ENCODE peak calls at places on chromosomes 3 and 15, in seven cellular contexts. One of them, this sample, is unnamed.

GRCh38 chr15:68650901-68651709 is 72.3 kb downstream of the CORO2B start:
- DNase-seq in IMR-90: no peak
- DNase-seq in H9: peak
- DNase-seq in neuronal stem cell: peak
- DNase-seq in mesenchymal stem cell: peak
- DNase-seq in H1: peak
- DNase-seq in mesendoderm: peak
- DNase-seq in this sample: peak

GRCh38 chr3:193831495-193832455 is 238.8 kb downstream of the OPA1 start:
- DNase-seq in IMR-90: no peak
- DNase-seq in H9: no peak
- DNase-seq in neuronal stem cell: no peak
- DNase-seq in mesenchymal stem cell: peak
- DNase-seq in H1: no peak
- DNase-seq in mesendoderm: no peak
- DNase-seq in this sample: no peak

GRCh38 chr3:32951410-32951811 is at the start of gene CCR4:
- DNase-seq in IMR-90: no peak
- DNase-seq in H9: no peak
- DNase-seq in neuronal stem cell: no peak
- DNase-seq in mesenchymal stem cell: no peak
- DNase-seq in H1: no peak
- DNase-seq in mesendoderm: no peak
- DNase-seq in this sample: no peak

GRCh38 chr15:69825941-69826817 is 271.5 kb downstream of the TLE3 start:
- DNase-seq in IMR-90: no peak
- DNase-seq in H9: no peak
- DNase-seq in neuronal stem cell: no peak
- DNase-seq in mesenchymal stem cell: peak
- DNase-seq in H1: no peak
- DNase-seq in mesendoderm: peak
- DNase-seq in this sample: no peak

GRCh38 chr15:47506543-47507090 is 210.7 kb upstream of the SEMA6D start:
- DNase-seq in IMR-90: no peak
- DNase-seq in H9: no peak
- DNase-seq in neuronal stem cell: no peak
- DNase-seq in mesenchymal stem cell: no peak
- DNase-seq in H1: no peak
- DNase-seq in mesendoderm: no peak
- DNase-seq in this sample: no peak

GRCh38 chr3:115658032-115658336 is 34.7 kb downstream of the GAP43 start:
- DNase-seq in IMR-90: no peak
- DNase-seq in H9: no peak
- DNase-seq in neuronal stem cell: no peak
- DNase-seq in mesenchymal stem cell: no peak
- DNase-seq in H1: no peak
- DNase-seq in mesendoderm: no peak
- DNase-seq in this sample: no peak

GRCh38 chr3:183554377-183554776 is 1.1 kb downstream of the KLHL6 start:
- DNase-seq in IMR-90: no peak
- DNase-seq in H9: no peak
- DNase-seq in neuronal stem cell: no peak
- DNase-seq in mesenchymal stem cell: no peak
- DNase-seq in H1: no peak
- DNase-seq in mesendoderm: peak
- DNase-seq in this sample: no peak

GRCh38 chr3:197012021-197012883 is 17.4 kb downstream of the MELTF start:
- DNase-seq in IMR-90: no peak
- DNase-seq in H9: no peak
- DNase-seq in neuronal stem cell: no peak
- DNase-seq in mesenchymal stem cell: no peak
- DNase-seq in H1: no peak
- DNase-seq in mesendoderm: no peak
- DNase-seq in this sample: no peak

GRCh38 chr15:71145648-71146047 is 30.4 kb downstream of the THSD4 start:
- DNase-seq in IMR-90: no peak
- DNase-seq in H9: no peak
- DNase-seq in neuronal stem cell: no peak
- DNase-seq in mesenchymal stem cell: no peak
- DNase-seq in H1: no peak
- DNase-seq in mesendoderm: no peak
- DNase-seq in this sample: no peak

GRCh38 chr3:100084100-100084806 is 30.0 kb downstream of the FILIP1L start:
- DNase-seq in IMR-90: no peak
- DNase-seq in H9: no peak
- DNase-seq in neuronal stem cell: no peak
- DNase-seq in mesenchymal stem cell: no peak
- DNase-seq in H1: no peak
- DNase-seq in mesendoderm: no peak
- DNase-seq in this sample: no peak

GRCh38 chr3:130711885-130712284 is 34.7 kb downstream of the PIK3R4 start:
- DNase-seq in IMR-90: peak
- DNase-seq in H9: no peak
- DNase-seq in neuronal stem cell: no peak
- DNase-seq in mesenchymal stem cell: no peak
- DNase-seq in H1: no peak
- DNase-seq in mesendoderm: no peak
- DNase-seq in this sample: no peak

GRCh38 chr15:75051711-75052110 is 28.3 kb downstream of the PPCDC start:
- DNase-seq in IMR-90: no peak
- DNase-seq in H9: no peak
- DNase-seq in neuronal stem cell: no peak
- DNase-seq in mesenchymal stem cell: no peak
- DNase-seq in H1: no peak
- DNase-seq in mesendoderm: no peak
- DNase-seq in this sample: no peak

GRCh38 chr3:43883729-43884396 is 193.1 kb downstream of the ABHD5 start:
- DNase-seq in IMR-90: no peak
- DNase-seq in H9: no peak
- DNase-seq in neuronal stem cell: no peak
- DNase-seq in mesenchymal stem cell: no peak
- DNase-seq in H1: no peak
- DNase-seq in mesendoderm: no peak
- DNase-seq in this sample: no peak

GRCh38 chr3:43016513-43016865 is 37.4 kb downstream of the GASK1A start:
- DNase-seq in IMR-90: no peak
- DNase-seq in H9: no peak
- DNase-seq in neuronal stem cell: no peak
- DNase-seq in mesenchymal stem cell: no peak
- DNase-seq in H1: no peak
- DNase-seq in mesendoderm: no peak
- DNase-seq in this sample: no peak

GRCh38 chr3:159928692-159929091 is 59.9 kb upstream of the IL12A start:
- DNase-seq in IMR-90: peak
- DNase-seq in H9: no peak
- DNase-seq in neuronal stem cell: no peak
- DNase-seq in mesenchymal stem cell: peak
- DNase-seq in H1: no peak
- DNase-seq in mesendoderm: peak
- DNase-seq in this sample: peak

GRCh38 chr15:83206971-83207621 is 527 bp downstream of the HDGFL3 start:
- DNase-seq in IMR-90: no peak
- DNase-seq in H9: peak
- DNase-seq in neuronal stem cell: peak
- DNase-seq in mesenchymal stem cell: peak
- DNase-seq in H1: no peak
- DNase-seq in mesendoderm: peak
- DNase-seq in this sample: peak

GRCh38 chr3:177438596-177439220 is 241.4 kb upstream of the TBL1XR1 start:
- DNase-seq in IMR-90: no peak
- DNase-seq in H9: no peak
- DNase-seq in neuronal stem cell: no peak
- DNase-seq in mesenchymal stem cell: no peak
- DNase-seq in H1: no peak
- DNase-seq in mesendoderm: no peak
- DNase-seq in this sample: no peak

GRCh38 chr15:48823237-48823636 is 12.4 kb upstream of the CEP152 start:
- DNase-seq in IMR-90: peak
- DNase-seq in H9: peak
- DNase-seq in neuronal stem cell: peak
- DNase-seq in mesenchymal stem cell: peak
- DNase-seq in H1: peak
- DNase-seq in mesendoderm: peak
- DNase-seq in this sample: no peak

GRCh38 chr3:124588036-124588435 is 142.2 kb upstream of the UMPS start:
- DNase-seq in IMR-90: no peak
- DNase-seq in H9: no peak
- DNase-seq in neuronal stem cell: no peak
- DNase-seq in mesenchymal stem cell: no peak
- DNase-seq in H1: no peak
- DNase-seq in mesendoderm: no peak
- DNase-seq in this sample: no peak

GRCh38 chr3:133301194-133301593 is 98.7 kb upstream of the BFSP2 start:
- DNase-seq in IMR-90: peak
- DNase-seq in H9: no peak
- DNase-seq in neuronal stem cell: no peak
- DNase-seq in mesenchymal stem cell: peak
- DNase-seq in H1: no peak
- DNase-seq in mesendoderm: no peak
- DNase-seq in this sample: peak

GRCh38 chr3:186669378-186670084 is 3.7 kb downstream of the HRG start:
- DNase-seq in IMR-90: no peak
- DNase-seq in H9: no peak
- DNase-seq in neuronal stem cell: no peak
- DNase-seq in mesenchymal stem cell: no peak
- DNase-seq in H1: no peak
- DNase-seq in mesendoderm: peak
- DNase-seq in this sample: peak

GRCh38 chr15:83472797-83473196 is 25.7 kb downstream of the SH3GL3 start:
- DNase-seq in IMR-90: no peak
- DNase-seq in H9: no peak
- DNase-seq in neuronal stem cell: no peak
- DNase-seq in mesenchymal stem cell: no peak
- DNase-seq in H1: no peak
- DNase-seq in mesendoderm: no peak
- DNase-seq in this sample: no peak

GRCh38 chr3:62445267-62445666 is 71.9 kb upstream of the FEZF2 start:
- DNase-seq in IMR-90: peak
- DNase-seq in H9: no peak
- DNase-seq in neuronal stem cell: no peak
- DNase-seq in mesenchymal stem cell: peak
- DNase-seq in H1: no peak
- DNase-seq in mesendoderm: peak
- DNase-seq in this sample: peak

GRCh38 chr3:187802928-187803259 is 57.6 kb upstream of the BCL6 start:
- DNase-seq in IMR-90: no peak
- DNase-seq in H9: no peak
- DNase-seq in neuronal stem cell: no peak
- DNase-seq in mesenchymal stem cell: no peak
- DNase-seq in H1: no peak
- DNase-seq in mesendoderm: no peak
- DNase-seq in this sample: no peak

DNA sequence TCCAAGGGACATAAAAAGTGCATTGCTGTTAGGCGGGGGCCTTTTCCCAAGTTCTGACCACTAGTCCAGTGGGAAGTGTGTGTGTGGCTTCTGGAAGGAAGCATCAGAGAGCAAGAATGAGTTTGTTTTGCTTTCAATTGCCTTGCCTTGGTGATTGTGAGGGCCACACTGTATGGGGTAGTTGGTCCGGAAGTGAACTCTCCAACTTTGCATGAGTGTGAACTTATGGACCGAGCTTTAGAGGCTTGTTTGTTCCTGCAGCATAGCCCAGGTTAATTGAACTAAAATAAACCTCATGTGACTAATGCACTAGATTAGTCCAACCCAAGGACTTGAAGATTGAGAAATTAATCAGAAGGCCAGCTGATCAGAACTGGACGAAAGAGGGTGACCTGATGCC is 171.7 kb downstream of the NR2F2 start:
- DNase-seq in IMR-90: no peak
- DNase-seq in H9: no peak
- DNase-seq in neuronal stem cell: no peak
- DNase-seq in mesenchymal stem cell: no peak
- DNase-seq in H1: no peak
- DNase-seq in mesendoderm: no peak
- DNase-seq in this sample: no peak
- H3K23ac ChIP-seq in IMR-90: no peak
- H3K23ac ChIP-seq in H9: no peak
- H3K23ac ChIP-seq in neuronal stem cell: no peak
- H3K23ac ChIP-seq in mesenchymal stem cell: no peak
- H3K23ac ChIP-seq in H1: no peak
- H3K23ac ChIP-seq in mesendoderm: no peak
- H3K23ac ChIP-seq in this sample: no peak

DNA sequence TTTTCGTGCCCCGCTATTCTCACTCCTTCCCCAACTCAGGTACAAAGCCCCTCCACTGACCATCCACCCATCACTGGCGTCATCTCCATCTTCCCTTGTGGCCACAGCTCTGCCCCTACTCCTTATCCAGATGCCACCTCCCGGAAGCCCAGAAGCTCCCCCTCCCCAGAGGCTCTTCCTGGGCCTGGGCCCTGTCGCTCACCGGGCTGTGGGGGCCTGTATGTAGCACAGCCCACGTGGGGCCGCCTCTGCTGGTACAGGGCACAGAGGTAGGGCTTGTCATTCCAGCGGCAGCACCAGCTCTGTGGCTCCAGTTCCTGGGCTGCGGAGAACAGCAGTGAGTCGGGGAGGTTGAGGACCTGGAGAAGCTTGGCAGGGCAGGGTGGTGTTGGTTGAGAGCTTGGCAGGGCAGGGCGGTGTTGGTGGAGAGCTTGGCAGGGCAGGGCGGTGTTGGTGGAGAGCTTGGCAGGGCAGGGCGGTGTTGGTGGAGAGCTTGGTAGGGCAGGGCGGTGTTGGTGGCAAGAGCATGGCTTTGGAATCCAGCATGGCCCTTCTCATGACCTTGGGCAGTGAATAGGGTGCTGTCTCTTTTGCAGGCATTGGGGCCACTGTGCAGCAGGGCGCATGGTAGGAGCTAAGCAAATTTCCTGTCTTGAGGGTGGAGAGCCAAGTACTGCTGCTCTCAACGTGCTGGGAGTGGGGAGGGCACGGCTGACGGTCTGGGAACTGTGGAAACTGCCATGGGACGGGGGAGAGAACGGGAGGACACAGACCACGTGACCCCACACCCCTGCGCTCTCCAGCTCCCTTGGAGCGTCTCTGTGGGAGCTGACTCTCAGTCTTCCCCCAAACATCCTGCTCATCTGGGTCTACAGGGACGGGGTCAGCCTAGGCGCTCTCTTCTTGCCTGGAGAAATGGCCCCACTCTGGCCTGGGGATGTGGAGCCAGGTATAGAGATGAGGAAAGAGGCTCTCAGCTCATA is 43.4 kb downstream of the MUC20 start:
- DNase-seq in IMR-90: no peak
- DNase-seq in H9: no peak
- DNase-seq in neuronal stem cell: no peak
- DNase-seq in mesenchymal stem cell: no peak
- DNase-seq in H1: no peak
- DNase-seq in mesendoderm: no peak
- DNase-seq in this sample: no peak
- H3K23ac ChIP-seq in IMR-90: no peak
- H3K23ac ChIP-seq in H9: no peak
- H3K23ac ChIP-seq in neuronal stem cell: no peak
- H3K23ac ChIP-seq in mesenchymal stem cell: no peak
- H3K23ac ChIP-seq in H1: no peak
- H3K23ac ChIP-seq in mesendoderm: no peak
- H3K23ac ChIP-seq in this sample: no peak

GRCh38 chr15:91192285-91193058 is 92.4 kb downstream of the SV2B start:
- DNase-seq in IMR-90: no peak
- DNase-seq in H9: no peak
- DNase-seq in neuronal stem cell: no peak
- DNase-seq in mesenchymal stem cell: no peak
- DNase-seq in H1: no peak
- DNase-seq in mesendoderm: no peak
- DNase-seq in this sample: no peak
- H3K23ac ChIP-seq in IMR-90: no peak
- H3K23ac ChIP-seq in H9: no peak
- H3K23ac ChIP-seq in neuronal stem cell: no peak
- H3K23ac ChIP-seq in mesenchymal stem cell: no peak
- H3K23ac ChIP-seq in H1: no peak
- H3K23ac ChIP-seq in mesendoderm: no peak
- H3K23ac ChIP-seq in this sample: no peak

GRCh38 chr3:18402140-18402834 is 22.9 kb downstream of the SATB1 start:
- DNase-seq in IMR-90: no peak
- DNase-seq in H9: no peak
- DNase-seq in neuronal stem cell: no peak
- DNase-seq in mesenchymal stem cell: no peak
- DNase-seq in H1: no peak
- DNase-seq in mesendoderm: no peak
- DNase-seq in this sample: no peak
- H3K23ac ChIP-seq in IMR-90: no peak
- H3K23ac ChIP-seq in H9: no peak
- H3K23ac ChIP-seq in neuronal stem cell: no peak
- H3K23ac ChIP-seq in mesenchymal stem cell: no peak
- H3K23ac ChIP-seq in H1: no peak
- H3K23ac ChIP-seq in mesendoderm: no peak
- H3K23ac ChIP-seq in this sample: no peak

This sample was measured in trophoblast cell.